ENCODE peak calls at places on chromosomes 5 and 9, in eight cellular contexts. U is CD8-positive, alpha-beta memory T cell; E is CD8-positive, alpha-beta T cell; H is uterus; X is GM23338; K is transverse colon; Z is right lobe of liver; R is A673. O is an unnamed sample.

GRCh38 chr5:3336666-3337065 is 259.0 kb upstream of the IRX1 start:
- DNase-seq in K (no peak), Z (no peak), E (no peak), U (no peak), X (no peak), H (no peak), R (no peak), O (no peak)

GRCh38 chr5:131634666-131634995 is 398 bp downstream of the RAPGEF6 start:
- DNase-seq in U (no peak), Z (no peak), E (peak; percentile 33), H (no peak), R (peak; percentile 59), K (peak; percentile 66), X (peak; percentile 89), O (no peak)

GRCh38 chr9:38035873-38036272 is 33.2 kb downstream of the SHB start:
- DNase-seq in R (peak; percentile 75), U (no peak), H (no peak), Z (no peak), X (no peak), K (no peak), E (no peak), O (no peak)

GRCh38 chr5:100119903-100120302 is 415.3 kb upstream of the FAM174A start:
- DNase-seq in X (no peak), H (no peak), U (no peak), E (no peak), Z (no peak), R (no peak), K (no peak), O (no peak)

GRCh38 chr5:9058161-9058560 is 487.7 kb downstream of the SEMA5A start:
- DNase-seq in Z (no peak), K (no peak), H (no peak), U (no peak), E (no peak), X (no peak), R (no peak), O (no peak)

GRCh38 chr5:38891563-38891962 is 45.8 kb downstream of the OSMR start:
- DNase-seq in U (no peak), H (no peak), Z (no peak), R (no peak), E (no peak), K (no peak), X (no peak), O (peak; percentile 58)

GRCh38 chr5:53201746-53202145 is 92.2 kb upstream of the MOCS2 start:
- DNase-seq in K (no peak), E (no peak), Z (no peak), X (peak; percentile 30), H (no peak), R (peak; percentile 19), U (no peak), O (no peak)

GRCh38 chr5:56740868-56741267 is 74.5 kb upstream of the MAP3K1 start:
- DNase-seq in H (no peak), Z (no peak), K (no peak), X (no peak), U (no peak), R (no peak), E (no peak), O (no peak)

GRCh38 chr5:112183103-112183634 is 235.9 kb downstream of the EPB41L4A start:
- DNase-seq in R (peak; percentile 19), X (peak; percentile 56), H (no peak), E (no peak), Z (no peak), U (no peak), K (no peak), O (no peak)

GRCh38 chr9:120344230-120344629 is 235.7 kb downstream of the CDK5RAP2 start:
- DNase-seq in E (no peak), Z (no peak), U (no peak), H (no peak), K (no peak), X (no peak), R (no peak), O (no peak)

GRCh38 chr9:90142580-90142979 is 500.0 kb downstream of the DIRAS2 start:
- DNase-seq in E (peak; percentile 8), X (peak; percentile 88), R (peak; percentile 67), U (peak; percentile 34), H (peak; percentile 17), Z (peak; percentile 51), K (peak; percentile 69), O (no peak)

GRCh38 chr5:72288923-72289322 is 31.1 kb downstream of the MRPS27 start:
- DNase-seq in Z (no peak), R (no peak), H (no peak), X (no peak), K (no peak), E (no peak), U (no peak), O (no peak)

DNA sequence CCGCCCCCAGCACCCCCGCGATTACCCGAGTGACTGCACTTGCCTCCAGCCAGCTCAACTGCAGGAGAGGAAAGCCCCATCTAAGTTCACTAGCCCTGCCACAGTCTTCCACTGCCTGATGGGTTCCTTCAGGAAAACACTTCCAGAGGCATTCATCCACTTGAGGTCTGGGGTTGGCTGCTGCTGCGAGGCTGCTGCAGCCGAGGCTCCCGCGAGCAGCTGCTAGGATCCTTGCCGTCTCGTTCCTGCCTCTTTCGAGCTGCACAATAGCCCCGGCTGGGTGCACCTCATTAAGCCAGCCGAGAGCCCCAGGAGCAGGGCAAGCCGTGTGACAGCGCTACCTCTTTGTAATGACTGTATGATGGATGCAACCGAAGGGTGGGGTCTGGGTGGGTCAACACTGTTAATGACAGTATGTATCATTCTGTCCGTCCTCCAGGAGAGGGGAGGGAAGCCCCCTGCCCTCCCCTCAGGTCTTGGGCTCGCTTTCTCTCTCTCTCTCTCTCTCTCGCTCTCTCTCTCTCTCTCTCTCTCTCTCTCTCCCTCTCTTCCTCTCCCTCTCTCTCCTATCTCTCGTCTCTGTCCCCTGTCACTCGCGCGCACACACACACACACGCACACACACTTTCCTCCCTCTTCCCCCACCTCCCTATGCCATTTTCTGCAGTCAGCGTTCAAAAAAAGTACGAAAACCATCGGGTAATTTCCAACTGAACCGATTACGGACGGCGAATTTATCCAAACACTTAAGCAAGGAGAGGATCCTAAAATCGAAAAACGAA is 24.4 kb upstream of the ELAVL2 start:
- DNase-seq in K (no peak), X (peak; percentile 79), H (no peak), Z (no peak), R (no peak), U (no peak), E (no peak), O (no peak)
- H3K4me3 ChIP-seq in K (peak overlapping the region; percentile 30), X (peak overlapping the region; percentile 73), H (peak overlapping the region; percentile 23), Z (peak overlapping the region; percentile 32), R (no peak overlapping the region), U (no peak overlapping the region), E (no peak overlapping the region), O (peak overlapping the region; percentile 61)

GRCh38 chr9:131715906-131716305 is 24.0 kb downstream of the RAPGEF1 start:
- DNase-seq in U (no peak), H (peak; percentile 42), E (no peak), R (no peak), K (no peak), X (no peak), Z (no peak), O (no peak)

GRCh38 chr9:131720330-131720729 is 19.5 kb downstream of the RAPGEF1 start:
- DNase-seq in U (no peak), E (no peak), X (no peak), Z (no peak), K (peak; percentile 66), H (no peak), R (no peak), O (no peak)

GRCh38 chr9:131714821-131715220 is 25.1 kb downstream of the RAPGEF1 start:
- DNase-seq in X (no peak), H (no peak), E (no peak), K (no peak), Z (no peak), R (no peak), U (no peak), O (no peak)

GRCh38 chr9:131719262-131719908 is 20.5 kb downstream of the RAPGEF1 start:
- DNase-seq in X (no peak), E (no peak), Z (no peak), U (no peak), H (no peak), R (no peak), K (no peak), O (no peak)

DNA sequence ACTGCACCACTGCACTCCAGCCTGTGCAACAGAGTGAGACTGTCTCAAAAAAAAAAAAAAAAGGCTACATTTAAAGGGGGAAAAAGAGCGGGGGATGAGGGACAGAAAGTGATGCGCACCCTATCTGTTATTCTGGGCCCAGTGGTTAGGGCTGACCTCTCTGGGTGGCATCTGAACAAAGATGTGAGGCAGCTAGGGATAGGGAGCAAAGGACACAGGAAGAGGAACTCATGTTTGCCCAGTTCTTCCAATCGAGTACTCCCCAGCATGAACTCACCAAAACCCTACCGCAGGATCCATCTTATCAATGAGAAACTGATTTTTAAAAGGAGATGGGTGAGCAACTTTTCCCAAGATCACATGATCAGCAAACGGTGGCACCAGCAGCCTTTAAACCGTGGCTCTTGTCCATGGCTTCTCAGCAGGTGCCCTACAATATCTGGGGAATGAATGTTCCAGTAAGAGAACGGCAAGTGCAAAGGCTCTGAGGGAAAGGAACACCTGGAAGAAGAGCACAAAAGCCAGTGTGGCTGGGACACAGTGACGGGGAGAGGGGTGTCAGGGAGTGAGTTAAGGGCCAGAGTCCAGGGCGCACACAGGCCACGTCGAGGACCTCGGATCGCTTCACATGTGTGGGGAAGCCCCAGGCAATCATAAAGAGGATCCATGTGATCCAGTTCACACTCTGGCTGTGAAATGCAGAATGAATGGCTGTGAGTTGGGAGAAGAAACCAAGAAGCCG is 22.0 kb downstream of the RAPGEF1 start:
- DNase-seq in E (no peak), R (no peak), U (no peak), Z (no peak), X (no peak), K (no peak), H (no peak), O (no peak)
- H3K27ac ChIP-seq in E (no peak overlapping the region), R (no peak overlapping the region), U (no peak overlapping the region), Z (peak overlapping the region; percentile 38), X (no peak overlapping the region), K (no peak overlapping the region), H (no peak overlapping the region), O (peak overlapping the region; percentile 18)

DNA sequence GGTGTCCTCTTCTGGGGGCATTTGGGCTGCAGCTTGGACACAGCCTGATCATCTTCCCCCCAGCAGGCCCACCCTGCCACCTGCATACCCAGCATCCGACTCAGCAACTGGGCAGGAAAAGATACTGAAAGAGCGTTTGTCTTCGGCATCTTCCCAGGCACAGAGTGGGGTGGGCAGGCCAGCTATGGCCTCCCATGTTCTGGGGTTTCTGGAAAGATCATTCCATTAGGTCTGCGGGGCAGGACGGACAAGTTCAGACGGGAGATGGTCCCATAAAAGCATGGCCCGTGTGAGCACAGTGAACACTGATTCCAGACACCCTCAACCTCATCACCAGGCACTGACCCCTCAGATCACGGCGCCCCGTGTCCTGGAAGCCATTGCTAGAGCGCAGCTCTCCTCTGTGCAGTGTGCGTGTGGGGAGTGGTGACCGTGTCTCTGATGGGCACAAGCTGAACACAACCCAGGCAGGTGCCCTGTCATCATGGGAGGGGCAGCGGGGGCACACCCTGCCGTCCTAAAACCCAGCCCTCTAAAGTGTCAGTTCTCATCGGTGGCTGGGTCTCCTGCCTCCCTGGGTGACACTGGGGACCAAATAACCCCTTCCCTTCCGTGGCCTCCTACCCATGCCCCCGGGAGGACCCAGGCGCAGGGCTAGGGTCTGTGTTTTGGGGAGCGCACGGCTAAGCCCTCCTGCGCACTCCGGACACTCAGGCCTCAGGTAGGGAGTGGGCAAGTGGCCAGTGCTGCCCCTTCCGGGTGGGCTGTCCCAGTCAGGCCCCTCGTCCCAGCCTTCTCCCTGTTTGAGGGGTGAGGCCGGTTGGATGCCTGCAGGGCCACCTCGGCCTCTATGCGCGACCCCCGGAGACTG is 13.2 kb upstream of the TMEM250 start:
- DNase-seq in X (no peak), Z (no peak), K (no peak), H (no peak), U (no peak), E (no peak), R (no peak), O (no peak)
- H3K4me1 ChIP-seq in X (peaks cover 4% of the 10 kb centered on the region), Z (no peaks in the 10 kb centered on the region), K (peaks cover 11% of the 10 kb centered on the region), H (peaks cover 4% of the 10 kb centered on the region), U (no peaks in the 10 kb centered on the region), E (peaks cover 6% of the 10 kb centered on the region), R (peaks cover 9% of the 10 kb centered on the region), O (peaks cover 4% of the 10 kb centered on the region)

GRCh38 chr9:72362118-72362531 is 2.9 kb downstream of the ZFAND5 start:
- DNase-seq in Z (no peak), X (no peak), H (no peak), R (no peak), E (no peak), K (no peak), U (no peak), O (no peak)
- H3K4me3 ChIP-seq in Z (peak overlapping the region; percentile 81), X (peak overlapping the region; percentile 95), H (peak overlapping the region; percentile 73), R (peak overlapping the region; percentile 95), E (no peak overlapping the region), K (peak overlapping the region; percentile 98), U (peak overlapping the region; percentile 76), O (peak overlapping the region; percentile 98)